ENCODE peak calls at places on chromosomes 3 and 15, in eight cellular contexts. One of them, this sample, is unnamed.
A peak's percentile ranks its signal among the peaks of the same experiment; 100 is the strongest.

GRCh38 chr3:108342829-108343478 is 46.6 kb downstream of the HHLA2 start:
- DNase-seq in nephron progenitor cell: no peak
- DNase-seq in foreskin keratinocyte: peak; percentile 30
- DNase-seq in AG09319: no peak
- DNase-seq in fibroblast of pulmonary artery: peak; percentile 77
- DNase-seq in heart left ventricle: no peak
- DNase-seq in MCF 10A: no peak
- DNase-seq in astrocyte: peak; percentile 83
- DNase-seq in this sample: no peak

GRCh38 chr3:14716593-14716992 is 41.7 kb downstream of the C3orf20 start:
- DNase-seq in MCF 10A: no peak
- DNase-seq in fibroblast of pulmonary artery: no peak
- DNase-seq in AG09319: no peak
- DNase-seq in astrocyte: peak; percentile 22
- DNase-seq in foreskin keratinocyte: peak; percentile 25
- DNase-seq in heart left ventricle: no peak
- DNase-seq in nephron progenitor cell: no peak
- DNase-seq in this sample: no peak

GRCh38 chr3:190131329-190131728 is 10.6 kb upstream of the P3H2 start:
- DNase-seq in astrocyte: peak; percentile 74
- DNase-seq in foreskin keratinocyte: peak; percentile 82
- DNase-seq in fibroblast of pulmonary artery: peak; percentile 82
- DNase-seq in AG09319: no peak
- DNase-seq in heart left ventricle: no peak
- DNase-seq in nephron progenitor cell: no peak
- DNase-seq in MCF 10A: peak; percentile 93
- DNase-seq in this sample: no peak

GRCh38 chr15:75531041-75531450 is 48.1 kb downstream of the PTPN9 start:
- DNase-seq in fibroblast of pulmonary artery: peak; percentile 62
- DNase-seq in MCF 10A: peak; percentile 75
- DNase-seq in astrocyte: peak; percentile 37
- DNase-seq in AG09319: no peak
- DNase-seq in nephron progenitor cell: no peak
- DNase-seq in foreskin keratinocyte: peak; percentile 38
- DNase-seq in heart left ventricle: peak; percentile 54
- DNase-seq in this sample: no peak

GRCh38 chr3:133384331-133385027 is 15.4 kb upstream of the BFSP2 start:
- DNase-seq in fibroblast of pulmonary artery: peak; percentile 72
- DNase-seq in nephron progenitor cell: peak; percentile 76
- DNase-seq in AG09319: peak; percentile 7
- DNase-seq in heart left ventricle: peak; percentile 59
- DNase-seq in foreskin keratinocyte: peak; percentile 40
- DNase-seq in MCF 10A: peak; percentile 77
- DNase-seq in astrocyte: peak; percentile 26
- DNase-seq in this sample: no peak

GRCh38 chr3:165196577-165197561 is 685 bp upstream of the SLITRK3 start:
- DNase-seq in heart left ventricle: no peak
- DNase-seq in fibroblast of pulmonary artery: no peak
- DNase-seq in foreskin keratinocyte: no peak
- DNase-seq in MCF 10A: no peak
- DNase-seq in astrocyte: no peak
- DNase-seq in AG09319: no peak
- DNase-seq in nephron progenitor cell: peak; percentile 59
- DNase-seq in this sample: no peak

GRCh38 chr3:62604301-62604700 is 231.0 kb upstream of the FEZF2 start:
- DNase-seq in nephron progenitor cell: no peak
- DNase-seq in AG09319: peak; percentile 68
- DNase-seq in MCF 10A: peak; percentile 91
- DNase-seq in foreskin keratinocyte: peak; percentile 95
- DNase-seq in fibroblast of pulmonary artery: peak; percentile 91
- DNase-seq in astrocyte: peak; percentile 85
- DNase-seq in heart left ventricle: no peak
- DNase-seq in this sample: peak; percentile 86

GRCh38 chr3:48015451-48016182 is 599 bp downstream of the MAP4 start:
- DNase-seq in foreskin keratinocyte: no peak
- DNase-seq in AG09319: no peak
- DNase-seq in astrocyte: no peak
- DNase-seq in fibroblast of pulmonary artery: peak; percentile 49
- DNase-seq in nephron progenitor cell: no peak
- DNase-seq in heart left ventricle: no peak
- DNase-seq in MCF 10A: no peak
- DNase-seq in this sample: no peak

GRCh38 chr3:114879059-114880031 is 267.7 kb downstream of the ZBTB20 start:
- DNase-seq in foreskin keratinocyte: peak; percentile 28
- DNase-seq in MCF 10A: peak; percentile 51
- DNase-seq in astrocyte: peak; percentile 62
- DNase-seq in nephron progenitor cell: no peak
- DNase-seq in heart left ventricle: no peak
- DNase-seq in AG09319: no peak
- DNase-seq in fibroblast of pulmonary artery: peak; percentile 33
- DNase-seq in this sample: no peak

GRCh38 chr3:79555655-79556054 is 212.1 kb downstream of the ROBO1 start:
- DNase-seq in nephron progenitor cell: no peak
- DNase-seq in AG09319: no peak
- DNase-seq in astrocyte: no peak
- DNase-seq in heart left ventricle: no peak
- DNase-seq in MCF 10A: no peak
- DNase-seq in fibroblast of pulmonary artery: no peak
- DNase-seq in foreskin keratinocyte: no peak
- DNase-seq in this sample: no peak

GRCh38 chr3:79551325-79551892 is 216.4 kb downstream of the ROBO1 start:
- DNase-seq in AG09319: no peak
- DNase-seq in nephron progenitor cell: no peak
- DNase-seq in heart left ventricle: no peak
- DNase-seq in astrocyte: no peak
- DNase-seq in fibroblast of pulmonary artery: no peak
- DNase-seq in MCF 10A: no peak
- DNase-seq in foreskin keratinocyte: no peak
- DNase-seq in this sample: no peak

GRCh38 chr3:79551997-79552396 is 215.8 kb downstream of the ROBO1 start:
- DNase-seq in astrocyte: no peak
- DNase-seq in MCF 10A: peak; percentile 8
- DNase-seq in AG09319: no peak
- DNase-seq in foreskin keratinocyte: no peak
- DNase-seq in fibroblast of pulmonary artery: no peak
- DNase-seq in nephron progenitor cell: no peak
- DNase-seq in heart left ventricle: no peak
- DNase-seq in this sample: no peak
- TF ChIP-seq CTCF in astrocyte: no peak
- TF ChIP-seq CTCF in MCF 10A: no peak
- TF ChIP-seq CTCF in AG09319: no peak
- TF ChIP-seq CTCF in foreskin keratinocyte: no peak
- TF ChIP-seq CTCF in fibroblast of pulmonary artery: no peak
- TF ChIP-seq CTCF in nephron progenitor cell: no peak
- TF ChIP-seq CTCF in heart left ventricle: no peak
- TF ChIP-seq CTCF in this sample: no peak

GRCh38 chr3:171833775-171834460 is 9.2 kb upstream of the TMEM212 start:
- DNase-seq in nephron progenitor cell: no peak
- DNase-seq in AG09319: no peak
- DNase-seq in foreskin keratinocyte: peak; percentile 35
- DNase-seq in fibroblast of pulmonary artery: peak; percentile 85
- DNase-seq in MCF 10A: peak; percentile 38
- DNase-seq in astrocyte: peak; percentile 37
- DNase-seq in heart left ventricle: no peak
- DNase-seq in this sample: no peak
- TF ChIP-seq CTCF in nephron progenitor cell: peak; percentile 35
- TF ChIP-seq CTCF in AG09319: peak; percentile 44
- TF ChIP-seq CTCF in foreskin keratinocyte: peak; percentile 88
- TF ChIP-seq CTCF in fibroblast of pulmonary artery: peak; percentile 40
- TF ChIP-seq CTCF in MCF 10A: peak; percentile 48
- TF ChIP-seq CTCF in astrocyte: peak; percentile 57
- TF ChIP-seq CTCF in heart left ventricle: peak; percentile 37
- TF ChIP-seq CTCF in this sample: peak; percentile 62

GRCh38 chr3:122797291-122797690 is 2.4 kb downstream of the SLC49A4 start:
- DNase-seq in heart left ventricle: no peak
- DNase-seq in foreskin keratinocyte: peak; percentile 28
- DNase-seq in nephron progenitor cell: no peak
- DNase-seq in MCF 10A: no peak
- DNase-seq in AG09319: no peak
- DNase-seq in fibroblast of pulmonary artery: no peak
- DNase-seq in astrocyte: no peak
- DNase-seq in this sample: no peak

GRCh38 chr3:122794779-122795673 is at the start of gene SLC49A4:
- DNase-seq in heart left ventricle: peak; percentile 78
- DNase-seq in fibroblast of pulmonary artery: peak; percentile 73
- DNase-seq in foreskin keratinocyte: peak; percentile 83
- DNase-seq in MCF 10A: peak; percentile 87
- DNase-seq in AG09319: no peak
- DNase-seq in astrocyte: peak; percentile 42
- DNase-seq in nephron progenitor cell: peak; percentile 89
- DNase-seq in this sample: no peak

GRCh38 chr3:122794483-122794778 is 438 bp upstream of the SLC49A4 start:
- DNase-seq in fibroblast of pulmonary artery: no peak
- DNase-seq in foreskin keratinocyte: no peak
- DNase-seq in astrocyte: peak; percentile 59
- DNase-seq in MCF 10A: no peak
- DNase-seq in heart left ventricle: no peak
- DNase-seq in nephron progenitor cell: no peak
- DNase-seq in AG09319: no peak
- DNase-seq in this sample: peak; percentile 63

GRCh38 chr3:122795674-122795969 is 753 bp downstream of the SLC49A4 start:
- DNase-seq in AG09319: no peak
- DNase-seq in nephron progenitor cell: no peak
- DNase-seq in heart left ventricle: no peak
- DNase-seq in MCF 10A: no peak
- DNase-seq in foreskin keratinocyte: no peak
- DNase-seq in astrocyte: no peak
- DNase-seq in fibroblast of pulmonary artery: peak; percentile 10
- DNase-seq in this sample: no peak

DNA sequence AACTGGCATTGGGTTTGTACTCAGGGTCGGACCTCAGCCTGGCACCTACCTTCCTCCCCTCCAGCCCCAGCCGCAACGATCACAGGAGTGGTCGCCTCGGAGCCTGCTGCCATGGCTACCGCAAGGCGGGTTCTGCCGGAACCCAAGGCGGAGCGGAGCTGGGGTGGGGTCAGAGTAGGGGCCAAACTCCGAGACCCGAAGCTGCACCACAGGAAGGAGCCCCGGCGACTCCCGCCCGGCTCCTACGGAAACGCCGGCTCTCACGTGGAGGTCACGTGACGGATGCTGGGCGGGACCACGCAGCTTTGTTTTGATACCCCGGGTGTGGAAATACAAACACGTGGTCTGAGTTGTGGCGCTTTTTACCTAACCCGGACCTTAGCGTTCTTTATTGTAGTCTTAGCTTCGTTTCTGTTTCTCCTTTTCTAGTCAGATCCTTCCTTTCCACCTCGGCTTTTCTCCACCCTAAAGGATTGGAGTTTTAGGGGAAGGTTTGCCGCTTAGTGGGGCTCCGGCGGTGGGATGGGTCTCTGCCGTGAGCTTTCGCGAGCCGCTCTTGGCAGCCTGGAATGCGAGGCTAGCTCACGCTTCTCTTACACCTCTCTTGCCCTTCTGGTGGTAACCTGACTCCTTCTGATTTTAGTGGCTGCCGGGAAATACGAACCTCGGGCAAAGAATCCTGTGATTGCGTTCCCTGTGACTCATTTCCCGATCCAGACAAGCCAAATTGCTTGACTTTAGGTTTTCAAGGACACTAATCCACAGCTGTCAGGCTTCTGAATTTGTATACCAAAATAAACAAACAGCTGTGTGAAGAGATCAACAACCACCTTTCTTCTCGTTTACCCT is at the start of gene HSPBAP1:
- DNase-seq in fibroblast of pulmonary artery: peak; percentile 93
- DNase-seq in heart left ventricle: peak; percentile 94
- DNase-seq in foreskin keratinocyte: peak; percentile 96
- DNase-seq in nephron progenitor cell: peak; percentile 89
- DNase-seq in AG09319: peak; percentile 71
- DNase-seq in astrocyte: peak; percentile 90
- DNase-seq in MCF 10A: peak; percentile 97
- DNase-seq in this sample: peak; percentile 84
- TF ChIP-seq CTCF in fibroblast of pulmonary artery: no peak
- TF ChIP-seq CTCF in heart left ventricle: no peak
- TF ChIP-seq CTCF in foreskin keratinocyte: no peak
- TF ChIP-seq CTCF in nephron progenitor cell: no peak
- TF ChIP-seq CTCF in AG09319: no peak
- TF ChIP-seq CTCF in astrocyte: no peak
- TF ChIP-seq CTCF in MCF 10A: no peak
- TF ChIP-seq CTCF in this sample: no peak

DNA sequence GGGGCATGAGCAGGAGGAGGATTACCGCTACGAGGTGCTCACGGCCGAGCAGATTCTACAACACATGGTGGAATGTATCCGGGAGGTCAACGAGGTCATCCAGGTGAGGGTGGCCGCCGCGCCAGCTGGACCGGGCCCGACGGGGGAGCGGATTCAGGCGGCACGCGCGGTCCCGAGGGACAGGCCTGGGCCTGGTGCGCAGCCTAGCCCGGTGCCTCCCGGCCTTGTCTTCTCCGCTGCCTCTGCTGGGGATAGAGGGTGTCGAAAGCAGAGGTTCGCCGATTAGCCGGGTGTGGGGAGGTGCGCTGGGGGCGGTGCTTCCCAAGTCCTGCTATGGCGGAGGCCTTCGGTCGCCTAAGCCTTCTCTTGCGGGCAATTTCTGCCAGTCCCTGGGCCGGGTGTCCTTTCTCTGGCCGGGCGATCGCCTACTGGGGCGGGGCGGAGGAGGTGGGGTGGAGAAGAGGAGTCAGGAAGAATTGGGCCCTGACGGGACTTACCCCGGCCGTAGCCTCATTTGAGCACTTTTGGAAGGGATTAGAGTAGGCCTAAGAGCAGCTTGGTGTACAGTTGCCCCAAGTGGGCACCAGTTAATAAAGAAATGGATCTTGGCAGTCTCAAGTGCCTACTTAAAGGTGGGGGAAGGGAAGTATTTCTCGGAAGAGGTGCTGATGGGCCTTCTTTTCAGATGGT is 927 bp downstream of the ARIH1 start:
- DNase-seq in nephron progenitor cell: peak; percentile 75
- DNase-seq in MCF 10A: peak; percentile 79
- DNase-seq in foreskin keratinocyte: peak; percentile 71
- DNase-seq in AG09319: peak; percentile 49
- DNase-seq in fibroblast of pulmonary artery: peak; percentile 83
- DNase-seq in heart left ventricle: peak; percentile 87
- DNase-seq in astrocyte: peak; percentile 69
- DNase-seq in this sample: peak; percentile 52
- TF ChIP-seq CTCF in nephron progenitor cell: no peak
- TF ChIP-seq CTCF in MCF 10A: no peak
- TF ChIP-seq CTCF in foreskin keratinocyte: peak; percentile 10
- TF ChIP-seq CTCF in AG09319: no peak
- TF ChIP-seq CTCF in fibroblast of pulmonary artery: peak; percentile 7
- TF ChIP-seq CTCF in heart left ventricle: no peak
- TF ChIP-seq CTCF in astrocyte: no peak
- TF ChIP-seq CTCF in this sample: no peak

GRCh38 chr15:85840802-85841152 is 46.1 kb upstream of the KLHL25 start:
- DNase-seq in AG09319: no peak
- DNase-seq in astrocyte: no peak
- DNase-seq in heart left ventricle: no peak
- DNase-seq in foreskin keratinocyte: no peak
- DNase-seq in nephron progenitor cell: no peak
- DNase-seq in fibroblast of pulmonary artery: no peak
- DNase-seq in MCF 10A: no peak
- DNase-seq in this sample: no peak
- TF ChIP-seq CTCF in AG09319: no peak
- TF ChIP-seq CTCF in astrocyte: no peak
- TF ChIP-seq CTCF in heart left ventricle: no peak
- TF ChIP-seq CTCF in foreskin keratinocyte: no peak
- TF ChIP-seq CTCF in nephron progenitor cell: no peak
- TF ChIP-seq CTCF in fibroblast of pulmonary artery: no peak
- TF ChIP-seq CTCF in MCF 10A: no peak
- TF ChIP-seq CTCF in this sample: no peak